ENCODE peak calls at places on chromosomes 6 and 20, in seven cellular contexts. K is stimulated activated CD4-positive, alpha-beta T cell treated with anti-CD3 and anti-CD28 coated beads, Interleukin-1b, Interleukin-23, amount 100 ng/mL, for 48 hours; M is C1 segment of cervical spinal cord; L is LoVo; J is activated CD4-positive, alpha-beta T cell treated with anti-CD3 and anti-CD28 coated beads, Interleukin-2, amount 50 U/mL, for 4 hours; X is NCI-H460; O is T-helper 2 cell. R is an unnamed sample.

GRCh38 chr6:32852844-32853540 is 512 bp downstream of the TAP1 start:
- DNase-seq in K (peak; percentile 66), M (peak; percentile 73), L (no peak), J (peak; percentile 52), X (no peak), O (peak; percentile 54), R (peak; percentile 44)

GRCh38 chr20:45060341-45060740 is 40.6 kb downstream of the KCNS1 start:
- DNase-seq in K (no peak), M (no peak), L (no peak), J (no peak), X (no peak), O (no peak), R (no peak)

GRCh38 chr6:148528292-148528691 is 185.7 kb downstream of the SASH1 start:
- DNase-seq in K (no peak), M (peak; percentile 31), L (no peak), J (no peak), X (no peak), O (peak; percentile 12), R (no peak)

GRCh38 chr20:49627329-49627761 is 59.4 kb upstream of the PTGIS start:
- DNase-seq in K (no peak), M (no peak), L (no peak), J (no peak), X (no peak), O (no peak), R (no peak)

GRCh38 chr6:152836523-152836922 is 85.9 kb downstream of the VIP start:
- DNase-seq in K (no peak), M (no peak), L (no peak), J (no peak), X (no peak), O (no peak), R (no peak)

GRCh38 chr6:5684320-5684719 is 322.4 kb downstream of the NRN1 start:
- DNase-seq in K (no peak), M (no peak), L (no peak), J (no peak), X (no peak), O (no peak), R (no peak)

GRCh38 chr20:37852666-37853065 is 50.3 kb upstream of the VSTM2L start:
- DNase-seq in K (no peak), M (no peak), L (no peak), J (no peak), X (no peak), O (no peak), R (no peak)

GRCh38 chr20:14829897-14830296 is 492.5 kb upstream of the FLRT3 start:
- DNase-seq in K (no peak), M (no peak), L (no peak), J (no peak), X (no peak), O (no peak), R (no peak)

GRCh38 chr20:35669221-35669620 is 4.5 kb upstream of the CPNE1 start:
- DNase-seq in K (no peak), M (no peak), L (no peak), J (no peak), X (no peak), O (no peak), R (no peak)

GRCh38 chr6:161228096-161228495 is 45.8 kb downstream of the AGPAT4 start:
- DNase-seq in K (no peak), M (no peak), L (no peak), J (no peak), X (no peak), O (peak; percentile 17), R (no peak)

GRCh38 chr6:113855500-113856010 is 1.6 kb upstream of the MARCKS start:
- DNase-seq in K (no peak), M (peak; percentile 69), L (no peak), J (no peak), X (no peak), O (no peak), R (peak; percentile 39)

GRCh38 chr6:111625511-111626331 is 20.0 kb upstream of the TRAF3IP2 start:
- DNase-seq in K (no peak), M (no peak), L (no peak), J (no peak), X (no peak), O (no peak), R (no peak)

GRCh38 chr20:10316582-10316981 is 98.0 kb downstream of the SNAP25 start:
- DNase-seq in K (no peak), M (no peak), L (no peak), J (no peak), X (no peak), O (peak; percentile 13), R (peak; percentile 75)

GRCh38 chr6:80541186-80541585 is 434.7 kb downstream of the BCKDHB start:
- DNase-seq in K (peak; percentile 2), M (no peak), L (peak; percentile 88), J (no peak), X (no peak), O (peak; percentile 8), R (no peak)

GRCh38 chr6:134609862-134610261 is 291.9 kb upstream of the SGK1 start:
- DNase-seq in K (no peak), M (no peak), L (no peak), J (no peak), X (no peak), O (no peak), R (no peak)

GRCh38 chr6:170262481-170263088 is 28.3 kb downstream of the DLL1 start:
- DNase-seq in K (no peak), M (peak; percentile 57), L (no peak), J (no peak), X (no peak), O (no peak), R (no peak)

GRCh38 chr20:12022121-12022520 is 104.4 kb downstream of the BTBD3 start:
- DNase-seq in K (no peak), M (no peak), L (no peak), J (no peak), X (no peak), O (no peak), R (no peak)

GRCh38 chr6:104143757-104144156 is 716.0 kb downstream of the HACE1 start:
- DNase-seq in K (no peak), M (no peak), L (no peak), J (no peak), X (no peak), O (no peak), R (no peak)

GRCh38 chr6:13813621-13814175 is 659 bp downstream of the MCUR1 start:
- DNase-seq in K (no peak), M (peak; percentile 47), L (peak; percentile 59), J (peak; percentile 12), X (peak; percentile 26), O (peak; percentile 38), R (peak; percentile 63)

GRCh38 chr20:38789503-38790209 is 15.8 kb upstream of the PPP1R16B start:
- DNase-seq in K (no peak), M (no peak), L (peak; percentile 65), J (no peak), X (no peak), O (no peak), R (no peak)

GRCh38 chr20:50879649-50880550 is 51.3 kb downstream of the ADNP start:
- DNase-seq in K (no peak), M (no peak), L (no peak), J (no peak), X (no peak), O (no peak), R (no peak)

GRCh38 chr6:108655840-108656650 is 95.3 kb downstream of the FOXO3 start:
- DNase-seq in K (no peak), M (peak; percentile 13), L (no peak), J (no peak), X (no peak), O (no peak), R (peak; percentile 58)

R was measured in testis.